ENCODE peak calls at places on chromosome 3, in five cellular contexts. P is mesenchymal stem cell, J is WERI-Rb-1, N is lung, F is A549. M is an unnamed sample.

GRCh38 chr3:129555616-129556357 is 12.8 kb downstream of the H1-8 start:
- DNase-seq in P (no peak), F (no peak), J (no peak), N (no peak), M (no peak)

GRCh38 chr3:55157736-55158135 is 229.9 kb upstream of the LRTM1 start:
- DNase-seq in P (peak; percentile 73), F (no peak), N (no peak), J (no peak), M (no peak)

GRCh38 chr3:89113887-89114840 is 6.7 kb downstream of the EPHA3 start:
- DNase-seq in N (peak; percentile 48), P (peak; percentile 67), F (no peak), J (peak; percentile 84), M (peak; percentile 34)

GRCh38 chr3:12957824-12958792 is 115.1 kb downstream of the IQSEC1 start:
- DNase-seq in F (no peak), P (no peak), N (no peak), J (no peak), M (no peak)

GRCh38 chr3:7263347-7264195 is 402.7 kb downstream of the GRM7 start:
- DNase-seq in N (no peak), F (no peak), J (no peak), P (no peak), M (no peak)

GRCh38 chr3:73255609-73256029 is 194.2 kb downstream of the EBLN2 start:
- DNase-seq in J (no peak), F (no peak), N (peak; percentile 57), P (no peak), M (peak; percentile 75)

GRCh38 chr3:129829640-129830039 is 63.9 kb downstream of the TMCC1 start:
- DNase-seq in J (peak; percentile 39), F (peak; percentile 30), P (peak; percentile 91), N (no peak), M (peak; percentile 45)

GRCh38 chr3:14461748-14462324 is 59.4 kb downstream of the SLC6A6 start:
- DNase-seq in N (no peak), F (peak; percentile 71), P (peak; percentile 76), J (peak; percentile 82), M (no peak)

GRCh38 chr3:138003069-138003468 is 6.9 kb upstream of the CLDN18 start:
- DNase-seq in N (no peak), P (no peak), J (no peak), F (no peak), M (no peak)

GRCh38 chr3:5250467-5251195 is 63.1 kb downstream of the EDEM1 start:
- DNase-seq in P (no peak), J (no peak), F (no peak), N (no peak), M (no peak)

GRCh38 chr3:112043621-112044201 is 9.2 kb downstream of the TMPRSS7 start:
- DNase-seq in J (peak; percentile 68), N (peak; percentile 49), P (peak; percentile 75), F (peak; percentile 73), M (no peak)

GRCh38 chr3:23928525-23928924 is 11.6 kb downstream of the RPL15 start:
- DNase-seq in N (peak; percentile 35), F (no peak), J (no peak), P (no peak), M (no peak)

GRCh38 chr3:12997387-12997786 is 75.8 kb downstream of the IQSEC1 start:
- DNase-seq in P (no peak), F (no peak), N (no peak), J (no peak), M (no peak)

GRCh38 chr3:27467545-27467944 is 16.6 kb downstream of the SLC4A7 start:
- DNase-seq in J (no peak), P (peak; percentile 55), F (peak; percentile 60), N (no peak), M (no peak)

GRCh38 chr3:53821631-53822068 is 24.6 kb downstream of the CHDH start:
- DNase-seq in J (no peak), F (no peak), N (no peak), P (no peak), M (peak; percentile 53)

GRCh38 chr3:87895983-87896382 is 162.8 kb downstream of the CGGBP1 start:
- DNase-seq in N (no peak), F (no peak), J (no peak), P (no peak), M (no peak)

GRCh38 chr3:6394944-6395343 is 466.0 kb upstream of the GRM7 start:
- DNase-seq in F (no peak), J (no peak), P (no peak), N (no peak), M (no peak)

GRCh38 chr3:128863560-128863959 is 15.9 kb upstream of the ACAD9 start:
- DNase-seq in F (no peak), N (no peak), P (no peak), J (no peak), M (no peak)

GRCh38 chr3:194272861-194273266 is 78.3 kb downstream of the CPN2 start:
- DNase-seq in J (peak; percentile 71), P (no peak), N (no peak), F (no peak), M (no peak)

GRCh38 chr3:150699068-150699635 is 4.6 kb downstream of the ERICH6 start:
- DNase-seq in P (peak; percentile 66), N (no peak), J (no peak), F (no peak), M (no peak)

GRCh38 chr3:150703756-150704344 is at the start of gene ERICH6:
- DNase-seq in N (peak; percentile 92), P (peak; percentile 93), J (peak; percentile 80), F (peak; percentile 91), M (peak; percentile 33)
- H3K27ac ChIP-seq in N (peak within 1 kb of the TSS; percentile 68), P (peak within 1 kb of the TSS; percentile 72), J (no peak within 1 kb of the TSS), F (peak within 1 kb of the TSS; percentile 79), M (peak within 1 kb of the TSS; percentile 50)

GRCh38 chr3:188901126-188901525 is 270.6 kb upstream of the TPRG1 start:
- DNase-seq in J (no peak), P (peak; percentile 56), N (no peak), F (no peak), M (no peak)

GRCh38 chr3:188901671-188902331 is 270.0 kb upstream of the TPRG1 start:
- DNase-seq in F (no peak), J (no peak), P (peak; percentile 40), N (no peak), M (no peak)

GRCh38 chr3:188904670-188905069 is 267.1 kb upstream of the TPRG1 start:
- DNase-seq in F (no peak), N (no peak), J (no peak), P (peak; percentile 85), M (no peak)

GRCh38 chr3:188899887-188900286 is 271.9 kb upstream of the TPRG1 start:
- DNase-seq in F (no peak), N (no peak), P (peak; percentile 37), J (no peak), M (no peak)

DNA sequence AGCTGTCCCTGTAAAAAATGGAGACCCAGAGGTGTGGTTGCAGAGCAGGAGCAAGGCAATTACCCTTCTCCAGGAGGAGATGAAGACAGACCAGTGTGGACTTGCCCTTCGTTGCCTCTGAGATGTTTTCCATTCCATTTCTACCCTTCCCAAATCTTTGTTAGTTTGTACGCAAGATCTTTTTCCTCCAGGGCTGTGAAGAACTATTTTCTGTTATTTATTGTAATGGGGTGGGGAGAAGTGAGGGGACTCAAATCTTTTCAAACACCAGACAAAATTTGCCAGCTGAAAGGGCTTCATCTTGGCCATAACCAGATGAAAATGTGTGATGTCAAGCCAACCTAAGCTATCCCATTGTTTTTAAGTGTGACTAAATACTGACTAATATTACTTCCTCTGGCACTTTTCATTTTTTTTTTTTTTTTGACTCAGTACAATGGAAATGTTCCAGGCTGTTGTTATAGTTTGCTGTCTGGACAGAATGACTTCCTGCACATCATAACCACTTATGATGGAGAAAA is 271.3 kb upstream of the TPRG1 start:
- DNase-seq in N (no peak), J (no peak), F (peak; percentile 8), P (peak; percentile 63), M (peak; percentile 50)
- H3K27ac ChIP-seq in N (peak overlapping the region; percentile 65), J (no peak overlapping the region), F (no peak overlapping the region), P (no peak overlapping the region), M (peak overlapping the region; percentile 92)

DNA sequence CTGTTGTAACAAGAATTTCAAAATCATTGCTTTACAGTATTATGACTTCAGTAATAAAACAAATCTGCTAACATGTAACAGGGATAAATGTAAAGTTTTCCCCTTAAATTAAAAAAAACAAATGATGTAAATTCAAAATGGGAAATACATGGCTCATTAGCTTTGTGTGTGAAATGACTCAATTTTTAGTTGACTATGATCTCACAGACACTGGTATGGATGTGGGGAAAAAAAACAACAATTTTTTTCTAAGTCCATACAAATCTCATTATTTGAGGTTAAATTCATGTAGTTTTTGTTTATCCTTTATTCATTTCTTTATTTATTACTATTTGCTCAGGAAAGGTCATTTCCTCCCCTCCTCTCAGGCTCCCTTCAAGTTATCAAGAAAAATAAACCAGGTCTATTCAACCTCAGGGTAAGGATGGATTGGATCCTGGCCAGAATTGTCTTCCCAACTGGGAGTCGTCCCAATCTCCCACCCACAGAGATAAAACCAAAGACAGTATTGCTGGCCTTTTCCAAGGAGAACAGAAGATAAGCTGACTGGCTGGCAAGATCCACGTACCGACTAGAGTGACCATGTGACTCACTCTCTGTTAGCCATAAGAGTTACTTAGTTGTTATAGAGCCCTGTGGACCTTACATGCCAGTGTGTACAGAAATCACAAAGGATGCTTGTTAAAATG is 373.3 kb downstream of the GAP43 start:
- DNase-seq in F (no peak), P (no peak), J (no peak), N (no peak), M (no peak)
- H3K27ac ChIP-seq in F (no peak overlapping the region), P (peak overlapping the region; percentile 90), J (no peak overlapping the region), N (no peak overlapping the region), M (no peak overlapping the region)

GRCh38 chr3:184291738-184292445 is 7.1 kb upstream of the PSMD2 start:
- DNase-seq in F (no peak), J (no peak), N (no peak), P (no peak), M (no peak)

GRCh38 chr3:184298759-184299487 is at the start of gene PSMD2:
- DNase-seq in F (peak; percentile 82), P (peak; percentile 96), J (peak; percentile 97), N (peak; percentile 98), M (peak; percentile 70)

GRCh38 chr3:184296616-184297015 is 2.4 kb upstream of the PSMD2 start:
- DNase-seq in F (no peak), J (no peak), N (no peak), P (no peak), M (no peak)

GRCh38 chr3:184299488-184300376 is 691 bp downstream of the PSMD2 start:
- DNase-seq in J (no peak), P (peak; percentile 79), N (no peak), F (no peak), M (no peak)

DNA sequence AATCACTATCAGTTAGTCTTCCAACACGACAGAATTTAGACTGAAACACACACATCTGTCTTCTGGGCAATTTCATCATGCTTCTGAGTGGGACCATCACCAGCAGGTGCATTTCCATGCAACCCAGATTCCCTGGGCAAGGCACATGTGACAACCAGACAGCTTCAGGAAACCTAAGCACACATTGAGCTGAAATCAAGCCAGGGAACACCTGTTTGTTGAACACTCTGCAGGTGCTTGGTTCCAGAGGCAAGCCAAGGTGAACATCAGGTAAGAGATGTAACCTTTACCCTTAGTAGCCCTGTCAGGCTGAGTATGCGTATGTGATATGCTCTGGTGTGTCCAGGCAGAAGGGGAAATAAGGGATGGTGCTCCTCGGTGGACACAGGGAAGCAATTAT is 3.3 kb upstream of the PSMD2 start:
- DNase-seq in N (no peak), J (no peak), F (no peak), P (no peak), M (no peak)
- H3K27ac ChIP-seq in N (no peak overlapping the region), J (no peak overlapping the region), F (no peak overlapping the region), P (no peak overlapping the region), M (no peak overlapping the region)